ENCODE peak calls at places on chromosome 3, in four cellular contexts. M is stimulated activated CD8-positive, alpha-beta memory T cell treated with anti-CD3 and anti-CD28 coated beads, Interleukin-7, amount 100 ng/mL, for 4 hours; V is GM18507; J is substantia nigra. F is an unnamed sample.

GRCh38 chr3:52036829-52037228 is 19.5 kb downstream of the DUSP7 start:
- DNase-seq in J (no peak), V (no peak), M (no peak), F (no peak)

GRCh38 chr3:195385526-195385925 is 57.3 kb downstream of the ACAP2 start:
- DNase-seq in V (no peak), M (no peak), J (no peak), F (no peak)

GRCh38 chr3:141262306-141262705 is 30.7 kb downstream of the PXYLP1 start:
- DNase-seq in V (no peak), J (no peak), M (no peak), F (no peak)

GRCh38 chr3:49976942-49977341 is 37.0 kb downstream of the RBM6 start:
- DNase-seq in V (no peak), M (no peak), J (no peak), F (no peak)

GRCh38 chr3:88151358-88151757 is 1.6 kb downstream of the C3orf38 start:
- DNase-seq in J (no peak), M (no peak), V (no peak), F (no peak)

GRCh38 chr3:42846682-42847522 is 28.8 kb downstream of the CYP8B1 start:
- DNase-seq in V (peak), J (no peak), M (no peak), F (no peak)

GRCh38 chr3:48273594-48274211 is 32.8 kb downstream of the ZNF589 start:
- DNase-seq in J (no peak), V (peak), M (peak), F (peak)

GRCh38 chr3:101796076-101796475 is 17.1 kb downstream of the NXPE3 start:
- DNase-seq in V (no peak), J (no peak), M (no peak), F (no peak)

GRCh38 chr3:46852839-46853355 is 10.3 kb downstream of the MYL3 start:
- DNase-seq in M (no peak), J (no peak), V (no peak), F (no peak)

F was measured in GM12878.